ENCODE peak calls at places on chromosomes 6 and 20, in six cellular contexts. S is CD8-positive, alpha-beta memory T cell; B is hepatocyte; U is upper lobe of right lung; D is pancreas; P is upper lobe of left lung. L is an unnamed sample.

GRCh38 chr6:2158596-2159271 is 86.7 kb downstream of the GMDS start:
- DNase-seq in S (no peak), B (peak; percentile 54), U (no peak), D (no peak), P (no peak), L (peak; percentile 38)

GRCh38 chr6:33684428-33684896 is 27.0 kb downstream of the UQCC2 start:
- DNase-seq in S (no peak), B (no peak), U (no peak), D (no peak), P (peak; percentile 75), L (no peak)

GRCh38 chr6:11921017-11921438 is 91.1 kb upstream of the HIVEP1 start:
- DNase-seq in S (no peak), B (peak; percentile 89), U (no peak), D (no peak), P (peak; percentile 14), L (no peak)

GRCh38 chr6:170440437-170440836 is 112.7 kb downstream of the PSMB1 start:
- DNase-seq in S (no peak), B (no peak), U (peak; percentile 47), D (no peak), P (no peak), L (no peak)

GRCh38 chr20:57133926-57134650 is 132.4 kb downstream of the BMP7 start:
- DNase-seq in S (no peak), B (no peak), U (no peak), D (no peak), P (no peak), L (no peak)

GRCh38 chr20:17993546-17993945 is 24.7 kb downstream of the MGME1 start:
- DNase-seq in S (no peak), B (no peak), U (no peak), D (no peak), P (no peak), L (no peak)

GRCh38 chr20:58890073-58890453 is 37.5 kb downstream of the GNAS start:
- DNase-seq in S (no peak), B (no peak), U (no peak), D (no peak), P (peak; percentile 92), L (no peak)

GRCh38 chr6:42175860-42176259 is 2.7 kb downstream of the GUCA1A start:
- DNase-seq in S (no peak), B (no peak), U (no peak), D (no peak), P (no peak), L (no peak)

GRCh38 chr6:42179956-42180335 is 6.8 kb downstream of the GUCA1A start:
- DNase-seq in S (no peak), B (no peak), U (no peak), D (no peak), P (no peak), L (no peak)

GRCh38 chr20:19129976-19130612 is 82.3 kb upstream of the SLC24A3 start:
- DNase-seq in S (no peak), B (peak; percentile 39), U (no peak), D (no peak), P (no peak), L (no peak)

GRCh38 chr20:45752747-45753146 is 30.6 kb downstream of the SPINT4 start:
- DNase-seq in S (no peak), B (no peak), U (no peak), D (no peak), P (no peak), L (no peak)

GRCh38 chr6:139337830-139338229 is 36.6 kb downstream of the CITED2 start:
- DNase-seq in S (no peak), B (no peak), U (no peak), D (no peak), P (no peak), L (no peak)

GRCh38 chr20:58084566-58084965 is 143.9 kb downstream of the ANKRD60 start:
- DNase-seq in S (no peak), B (no peak), U (no peak), D (no peak), P (peak; percentile 23), L (peak; percentile 33)

GRCh38 chr20:57753332-57754164 is 43.7 kb upstream of the PMEPA1 start:
- DNase-seq in S (no peak), B (no peak), U (peak; percentile 46), D (no peak), P (peak; percentile 26), L (peak; percentile 33)

GRCh38 chr20:4013041-4013440 is 2.3 kb downstream of the RNF24 start:
- DNase-seq in S (no peak), B (no peak), U (no peak), D (no peak), P (no peak), L (no peak)

GRCh38 chr6:111536888-111537287 is 53.9 kb upstream of the REV3L start:
- DNase-seq in S (no peak), B (no peak), U (no peak), D (no peak), P (no peak), L (no peak)
- H3K4me3 ChIP-seq in S (no peak overlapping the region), B (no peak overlapping the region), U (no peak overlapping the region), D (no peak overlapping the region), P (no peak overlapping the region), L (no peak overlapping the region)

DNA sequence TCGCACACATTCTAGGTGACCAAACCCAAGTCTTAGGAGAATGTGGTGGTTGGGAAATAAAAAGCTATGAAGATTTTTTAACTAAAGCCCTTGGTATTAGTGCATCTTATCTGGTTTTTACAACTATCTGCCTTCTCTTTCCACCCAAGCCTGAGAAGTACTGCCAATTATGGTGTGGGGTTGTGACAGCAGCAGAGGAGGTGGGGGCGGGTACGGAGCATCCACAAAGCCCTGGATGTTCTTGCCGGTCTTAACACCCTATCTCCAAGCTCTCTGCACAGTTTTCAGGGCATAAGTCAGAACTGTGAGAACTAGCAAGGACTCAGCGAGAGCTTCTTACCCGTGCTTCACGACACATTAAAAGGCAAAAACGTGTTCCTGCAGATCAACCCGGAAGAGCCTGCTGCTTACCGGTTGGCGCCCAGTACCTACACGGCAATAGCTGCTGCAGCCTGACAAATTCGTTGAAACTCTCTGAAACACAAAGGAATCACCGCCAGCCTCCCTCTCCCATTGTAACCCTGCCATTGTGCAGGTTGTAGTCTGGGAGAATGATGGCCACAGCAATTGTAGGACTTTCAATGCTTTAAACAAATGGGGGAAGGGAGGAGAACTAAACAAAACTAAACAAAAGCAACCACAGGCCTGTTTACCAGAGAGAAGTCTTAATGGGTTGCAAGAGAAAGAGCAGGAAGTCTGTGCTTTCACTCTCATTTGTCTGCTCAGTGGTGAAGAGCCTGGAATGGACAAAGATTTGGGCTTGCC is 461.1 kb upstream of the JARID2 start:
- DNase-seq in S (no peak), B (peak; percentile 27), U (no peak), D (no peak), P (no peak), L (no peak)
- H3K4me3 ChIP-seq in S (peak overlapping the region; percentile 10), B (no peak overlapping the region), U (no peak overlapping the region), D (no peak overlapping the region), P (no peak overlapping the region), L (no peak overlapping the region)

DNA sequence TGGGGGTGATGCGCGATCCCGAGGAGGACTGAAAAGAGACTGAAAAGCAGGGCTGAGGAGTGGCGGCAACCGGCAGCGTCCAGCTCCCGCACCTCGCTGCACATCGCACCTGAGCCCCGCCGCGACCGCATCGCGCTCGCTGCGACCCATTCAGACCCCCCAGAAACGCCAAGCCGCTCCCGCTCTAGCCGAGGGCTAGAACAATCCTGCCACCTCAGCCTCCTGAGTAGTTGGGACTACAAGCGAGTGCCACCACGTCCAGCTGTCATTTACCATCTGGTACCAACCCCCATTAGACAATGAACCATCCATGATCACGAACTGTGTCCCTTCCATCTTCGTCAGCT is 33.2 kb downstream of the HLA-A start:
- DNase-seq in S (no peak), B (no peak), U (no peak), D (peak; percentile 67), P (peak; percentile 78), L (no peak)
- H3K4me3 ChIP-seq in S (no peak overlapping the region), B (no peak overlapping the region), U (peak overlapping the region; percentile 56), D (peak overlapping the region; percentile 10), P (peak overlapping the region; percentile 59), L (no peak overlapping the region)

GRCh38 chr6:135030532-135031178 is 24.0 kb downstream of the HBS1L start:
- DNase-seq in S (no peak), B (no peak), U (no peak), D (no peak), P (no peak), L (no peak)

GRCh38 chr6:135025175-135025574 is 29.4 kb downstream of the HBS1L start:
- DNase-seq in S (no peak), B (no peak), U (no peak), D (no peak), P (no peak), L (no peak)

GRCh38 chr6:135025775-135026174 is 28.8 kb downstream of the HBS1L start:
- DNase-seq in S (no peak), B (no peak), U (no peak), D (no peak), P (no peak), L (no peak)

GRCh38 chr6:135033238-135033637 is 21.4 kb downstream of the HBS1L start:
- DNase-seq in S (no peak), B (no peak), U (no peak), D (no peak), P (no peak), L (no peak)

GRCh38 chr6:135030056-135030473 is 24.6 kb downstream of the HBS1L start:
- DNase-seq in S (no peak), B (no peak), U (no peak), D (no peak), P (no peak), L (no peak)
- H3K4me3 ChIP-seq in S (peak overlapping the region; percentile 18), B (no peak overlapping the region), U (no peak overlapping the region), D (no peak overlapping the region), P (no peak overlapping the region), L (no peak overlapping the region)

GRCh38 chr20:21523895-21524294 is 10.0 kb upstream of the NKX2-2 start:
- DNase-seq in S (no peak), B (no peak), U (no peak), D (no peak), P (no peak), L (no peak)

GRCh38 chr20:21522479-21523397 is 8.9 kb upstream of the NKX2-2 start:
- DNase-seq in S (no peak), B (no peak), U (no peak), D (peak; percentile 73), P (peak; percentile 83), L (no peak)

GRCh38 chr20:21523398-21523868 is 9.6 kb upstream of the NKX2-2 start:
- DNase-seq in S (no peak), B (no peak), U (no peak), D (no peak), P (no peak), L (no peak)

GRCh38 chr20:21520702-21521595 is 7.1 kb upstream of the NKX2-2 start:
- DNase-seq in S (no peak), B (no peak), U (no peak), D (no peak), P (peak; percentile 82), L (no peak)

DNA sequence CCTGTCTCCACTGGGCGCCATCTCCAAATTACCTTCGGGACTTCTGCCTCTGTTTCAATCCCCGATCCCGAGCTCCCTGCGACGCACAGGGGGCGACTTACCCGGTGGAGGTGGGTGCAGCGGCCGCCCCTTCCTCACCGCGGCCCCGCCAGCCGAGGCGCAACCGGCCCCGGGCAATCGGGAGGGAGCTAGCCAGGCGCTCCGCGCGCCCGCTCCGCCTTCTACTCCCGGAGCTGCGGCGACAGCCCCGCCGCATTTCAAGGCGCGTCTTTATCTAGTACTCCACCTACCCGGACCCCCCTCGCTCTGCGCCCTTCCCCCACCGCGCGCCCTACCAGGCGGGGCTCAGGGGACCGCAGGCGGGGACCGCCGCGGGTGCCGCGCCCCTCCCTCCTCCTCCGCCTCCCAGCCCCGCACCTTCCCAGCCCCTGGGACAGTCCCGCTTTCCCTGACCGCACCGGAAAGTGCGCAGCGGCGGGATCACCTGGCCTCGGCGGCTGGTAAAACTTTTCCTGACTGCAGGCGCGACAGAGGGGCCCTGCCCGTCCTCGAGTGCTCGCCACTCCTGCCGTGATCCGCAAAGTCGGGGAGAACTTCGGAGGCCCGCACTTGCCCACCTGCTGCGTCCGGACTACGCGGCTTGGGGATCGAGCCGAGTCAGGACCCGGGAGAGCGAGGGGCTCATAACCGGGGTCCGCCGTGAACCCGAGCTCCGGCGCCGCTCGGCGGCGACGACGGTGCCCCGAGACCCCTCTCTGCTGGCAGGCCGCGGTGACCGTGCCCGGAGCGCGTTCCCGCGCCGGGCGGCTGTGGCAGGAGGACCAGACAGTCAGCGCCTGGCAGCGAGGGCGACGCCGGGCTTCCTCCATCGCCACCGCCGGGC is 8.0 kb upstream of the NKX2-2 start:
- DNase-seq in S (no peak), B (no peak), U (no peak), D (no peak), P (peak; percentile 69), L (no peak)
- H3K4me3 ChIP-seq in S (no peak overlapping the region), B (no peak overlapping the region), U (no peak overlapping the region), D (no peak overlapping the region), P (peak overlapping the region; percentile 16), L (peak overlapping the region; percentile 32)